ENCODE peak calls at places on chromosomes 3 and 15, in six cellular contexts. W is neural progenitor cell, L is HCT116, R is GM23338, B is MM.1S, Y is OCI-LY7. H is an unnamed sample.

GRCh38 chr3:23004971-23005370 is 198.2 kb upstream of the UBE2E2 start:
- DNase-seq in W (no peak), L (no peak), R (no peak), B (no peak), Y (no peak), H (peak; percentile 66)

GRCh38 chr3:116314476-116314875 is 130.8 kb downstream of the LSAMP start:
- DNase-seq in W (no peak), L (no peak), R (no peak), B (no peak), Y (no peak), H (peak; percentile 20)

GRCh38 chr3:40258555-40258954 is 51.0 kb upstream of the EIF1B start:
- DNase-seq in W (peak; percentile 10), L (peak; percentile 10), R (peak; percentile 33), B (no peak), Y (no peak), H (no peak)

GRCh38 chr3:125003369-125003853 is 52.4 kb downstream of the HEG1 start:
- DNase-seq in W (no peak), L (no peak), R (no peak), B (no peak), Y (no peak), H (peak; percentile 77)

GRCh38 chr3:132536442-132537153 is 60.5 kb upstream of the ACKR4 start:
- DNase-seq in W (no peak), L (no peak), R (no peak), B (peak; percentile 39), Y (peak; percentile 4), H (no peak)

GRCh38 chr3:54538346-54538745 is 389.5 kb downstream of the LRTM1 start:
- DNase-seq in W (peak; percentile 51), L (no peak), R (peak; percentile 71), B (no peak), Y (no peak), H (no peak)

GRCh38 chr3:127706312-127706711 is 33.6 kb downstream of the ABTB1 start:
- DNase-seq in W (no peak), L (no peak), R (no peak), B (no peak), Y (no peak), H (no peak)

GRCh38 chr3:58999779-59000170 is 50.0 kb downstream of the CFAP20DC start:
- DNase-seq in W (no peak), L (no peak), R (no peak), B (no peak), Y (no peak), H (no peak)

GRCh38 chr3:4899654-4900236 is 79.5 kb upstream of the BHLHE40 start:
- DNase-seq in W (no peak), L (no peak), R (no peak), B (no peak), Y (no peak), H (no peak)

GRCh38 chr3:152385761-152386160 is 117.0 kb downstream of the MBNL1 start:
- DNase-seq in W (no peak), L (no peak), R (peak; percentile 43), B (no peak), Y (no peak), H (no peak)

GRCh38 chr3:157073810-157074209 is 86.1 kb downstream of the CCNL1 start:
- DNase-seq in W (no peak), L (no peak), R (no peak), B (no peak), Y (no peak), H (no peak)

GRCh38 chr3:39438880-39439279 is 28.6 kb upstream of the MOBP start:
- DNase-seq in W (no peak), L (no peak), R (no peak), B (no peak), Y (no peak), H (no peak)

GRCh38 chr3:30112904-30113484 is 493.4 kb upstream of the TGFBR2 start:
- DNase-seq in W (peak; percentile 54), L (peak; percentile 23), R (peak; percentile 71), B (peak; percentile 36), Y (peak; percentile 45), H (peak; percentile 57)

GRCh38 chr3:118239253-118239652 is 795.4 kb downstream of the IGSF11 start:
- DNase-seq in W (no peak), L (no peak), R (no peak), B (no peak), Y (no peak), H (no peak)

GRCh38 chr15:57198654-57199241 is 177.6 kb upstream of the CGNL1 start:
- DNase-seq in W (peak; percentile 60), L (no peak), R (peak; percentile 93), B (no peak), Y (no peak), H (no peak)

GRCh38 chr3:120780977-120781376 is 38.4 kb downstream of the GTF2E1 start:
- DNase-seq in W (no peak), L (peak; percentile 36), R (no peak), B (no peak), Y (no peak), H (no peak)

GRCh38 chr3:149506965-149507364 is 32.5 kb downstream of the TM4SF4 start:
- DNase-seq in W (no peak), L (no peak), R (no peak), B (no peak), Y (no peak), H (no peak)

GRCh38 chr3:134511500-134511899 is 25.6 kb downstream of the CEP63 start:
- DNase-seq in W (no peak), L (no peak), R (no peak), B (no peak), Y (no peak), H (no peak)

GRCh38 chr3:31102196-31102879 is 207.9 kb upstream of the GADL1 start:
- DNase-seq in W (no peak), L (no peak), R (no peak), B (no peak), Y (no peak), H (no peak)

GRCh38 chr3:13528217-13528801 is 20.6 kb upstream of the FBLN2 start:
- DNase-seq in W (peak; percentile 83), L (no peak), R (peak; percentile 93), B (no peak), Y (no peak), H (peak; percentile 42)

GRCh38 chr3:51099794-51100542 is 285.1 kb upstream of the MANF start:
- DNase-seq in W (peak; percentile 71), L (peak; percentile 41), R (peak; percentile 90), B (no peak), Y (peak; percentile 11), H (peak; percentile 78)

GRCh38 chr15:67303490-67304363 is 49.1 kb downstream of the IQCH start:
- DNase-seq in W (peak; percentile 57), L (peak; percentile 42), R (peak; percentile 86), B (peak; percentile 64), Y (peak; percentile 73), H (peak; percentile 66)

GRCh38 chr3:100782906-100783305 is 73.6 kb downstream of the TFG start:
- DNase-seq in W (peak; percentile 8), L (no peak), R (no peak), B (no peak), Y (no peak), H (no peak)

DNA sequence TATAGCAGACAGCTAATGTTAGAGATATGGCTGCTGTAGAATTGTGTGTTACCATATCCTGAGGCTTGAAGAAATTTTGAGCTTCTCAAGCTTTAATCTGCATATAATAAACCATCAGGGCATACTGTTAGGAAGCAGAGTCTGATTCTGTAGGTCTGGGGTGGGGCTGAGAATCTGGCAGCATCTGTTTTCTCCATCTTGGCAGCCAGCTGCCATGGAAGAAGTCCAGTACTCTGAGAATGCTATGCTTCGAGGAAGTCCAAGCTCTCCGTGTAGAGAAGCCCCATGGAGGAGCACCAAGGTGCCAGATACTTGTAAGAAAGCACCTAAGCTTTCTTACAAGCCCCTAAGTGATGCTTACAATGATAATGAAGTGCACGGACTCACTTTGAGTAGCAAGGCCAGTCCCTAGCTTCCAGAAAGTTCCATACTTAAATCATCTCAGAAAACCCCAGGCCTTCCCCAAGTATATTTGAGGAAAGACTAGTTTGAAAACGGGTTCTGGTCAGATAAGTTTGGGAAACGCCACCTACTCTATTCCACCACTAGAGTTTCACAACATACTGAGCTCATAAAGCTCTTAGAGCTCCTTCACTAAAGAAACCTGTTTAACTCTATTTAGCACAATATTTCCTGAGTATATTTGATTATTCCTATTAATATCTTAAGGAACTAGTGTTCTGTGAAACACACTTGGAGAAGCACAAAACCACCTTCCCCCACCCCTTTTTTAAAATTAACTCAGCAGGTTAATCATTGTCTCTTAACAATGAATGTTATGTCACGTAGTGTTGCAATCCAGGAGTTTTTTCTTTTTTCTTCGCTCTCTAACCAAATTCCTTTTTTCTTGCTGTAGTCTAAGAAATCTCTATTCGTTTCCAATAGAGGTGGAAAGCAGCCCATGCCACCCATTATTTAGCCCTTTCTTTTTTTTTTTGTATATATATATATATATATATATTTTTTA is 59.9 kb upstream of the RASGRP1 start:
- DNase-seq in W (no peak), L (no peak), R (no peak), B (no peak), Y (no peak), H (no peak)
- TF ChIP-seq CTCF in W (no peak), L (no peak), R (no peak), B (no peak), Y (no peak), H (no peak)

DNA sequence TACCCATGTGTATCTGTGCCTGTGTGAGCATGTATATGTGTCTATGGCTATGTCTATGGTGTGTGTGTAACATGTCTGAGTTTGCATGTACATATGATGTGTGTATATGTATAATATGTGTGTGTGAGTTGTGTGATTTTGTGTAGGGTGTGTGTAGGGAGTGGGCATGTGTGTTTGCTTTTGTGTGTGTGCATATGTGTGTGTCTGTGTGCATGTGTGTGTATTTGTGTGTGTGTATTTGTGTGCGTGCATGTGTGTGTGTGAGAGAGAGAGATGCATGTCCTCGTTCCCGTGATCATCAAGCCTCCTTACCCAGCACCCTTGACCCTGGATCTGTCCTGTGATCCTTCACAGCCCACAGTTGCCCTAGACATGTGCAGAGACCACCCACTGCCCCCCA is 79.5 kb downstream of the LINGO1 start:
- DNase-seq in W (no peak), L (no peak), R (no peak), B (no peak), Y (no peak), H (no peak)
- H3K4me1 ChIP-seq in W (peaks cover 45% of the 10 kb centered on the region), L (no peaks in the 10 kb centered on the region), R (peaks cover 15% of the 10 kb centered on the region), B (no peaks in the 10 kb centered on the region), Y (peaks cover 5% of the 10 kb centered on the region), H (peaks cover 12% of the 10 kb centered on the region)

GRCh38 chr15:36671017-36671416 is 91.6 kb downstream of the CDIN1 start:
- DNase-seq in W (no peak), L (no peak), R (no peak), B (no peak), Y (no peak), H (no peak)

GRCh38 chr15:36661042-36661441 is 81.6 kb downstream of the CDIN1 start:
- DNase-seq in W (no peak), L (no peak), R (no peak), B (no peak), Y (no peak), H (no peak)

GRCh38 chr15:36667296-36667695 is 87.9 kb downstream of the CDIN1 start:
- DNase-seq in W (no peak), L (no peak), R (no peak), B (no peak), Y (no peak), H (no peak)

DNA sequence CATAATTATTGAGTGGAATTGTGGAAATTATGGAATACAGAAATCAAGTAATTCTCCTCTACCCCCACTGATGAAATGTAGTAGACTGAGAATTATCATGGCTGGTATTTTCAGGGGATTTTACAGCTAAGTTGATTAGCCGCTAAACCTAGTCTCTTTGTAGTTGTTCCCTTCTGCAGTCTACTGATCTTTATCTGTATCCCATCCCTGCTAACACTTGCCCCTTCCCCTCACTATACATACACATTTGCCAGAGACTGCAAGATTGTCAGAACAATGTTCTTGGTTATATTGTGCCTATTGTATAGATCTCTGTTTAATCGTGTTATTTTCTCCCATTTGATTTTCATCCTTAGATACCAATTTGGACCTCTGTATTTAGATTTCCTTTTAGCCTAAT is 86.8 kb downstream of the CDIN1 start:
- DNase-seq in W (no peak), L (no peak), R (no peak), B (no peak), Y (no peak), H (no peak)
- TF ChIP-seq EZH2phosphoT487 in W (no peak), L (no peak), R (no peak), B (no peak), Y (no peak), H (no peak)

GRCh38 chr15:40072216-40072990 is 33.4 kb upstream of the SRP14 start:
- DNase-seq in W (no peak), L (no peak), R (peak; percentile 45), B (no peak), Y (no peak), H (no peak)
- TF ChIP-seq CTCF in W (no peak), L (no peak), R (peak; percentile 19), B (no peak), Y (no peak), H (no peak)

H was measured in hepatocyte.